ENCODE peak calls at places on chromosomes 2 and 18, in nine cellular contexts. U is Panc1, F is cardiac muscle cell, G is endodermal cell, K is fibroblast of lung, Q is kidney epithelial cell, X is GM12878, I is PC-3, Z is brain microvascular endothelial cell. T is an unnamed sample.

GRCh38 chr2:136129601-136130000 is 11.7 kb upstream of the CXCR4 start:
- DNase-seq in K (no peak), U (no peak), F (no peak), Q (no peak), G (no peak), Z (no peak), I (peak; percentile 39), X (no peak), T (no peak)

GRCh38 chr2:240252872-240253511 is 112.5 kb upstream of the OTOS start:
- DNase-seq in Z (no peak), G (no peak), I (no peak), F (no peak), Q (no peak), K (no peak), U (no peak), X (no peak), T (no peak)

GRCh38 chr2:24334245-24334633 is 26.1 kb downstream of the ITSN2 start:
- DNase-seq in G (no peak), F (no peak), I (peak; percentile 35), Z (no peak), K (peak; percentile 72), Q (no peak), X (no peak), U (no peak), T (peak; percentile 28)

GRCh38 chr2:42755161-42755900 is 8.6 kb downstream of the OXER1 start:
- DNase-seq in Q (no peak), Z (no peak), G (no peak), X (no peak), K (no peak), I (no peak), U (no peak), F (no peak), T (no peak)

GRCh38 chr2:237581751-237582746 is 8.5 kb downstream of the RAB17 start:
- DNase-seq in Q (no peak), X (peak; percentile 35), G (peak; percentile 63), K (peak; percentile 81), I (no peak), U (no peak), Z (peak; percentile 65), F (peak; percentile 75), T (no peak)

GRCh38 chr2:84876369-84876768 is 4.5 kb downstream of the TRABD2A start:
- DNase-seq in Q (no peak), G (peak; percentile 16), X (no peak), I (no peak), K (no peak), F (no peak), Z (no peak), U (no peak), T (no peak)

GRCh38 chr2:157497603-157498314 is 53.9 kb upstream of the CYTIP start:
- DNase-seq in K (peak; percentile 58), G (peak; percentile 45), I (peak; percentile 57), Q (peak; percentile 29), Z (peak; percentile 16), X (no peak), F (peak; percentile 59), U (peak; percentile 24), T (no peak)

GRCh38 chr2:156396126-156396525 is 40.1 kb upstream of the GPD2 start:
- DNase-seq in G (no peak), Q (no peak), Z (no peak), X (peak; percentile 73), F (no peak), K (no peak), I (no peak), U (no peak), T (no peak)

GRCh38 chr2:46747297-46747818 is 168.2 kb downstream of the MCFD2 start:
- DNase-seq in Q (no peak), I (no peak), F (no peak), Z (no peak), X (peak; percentile 9), U (no peak), G (no peak), K (peak; percentile 48), T (no peak)

GRCh38 chr18:46484971-46485370 is 172.0 kb downstream of the LOXHD1 start:
- DNase-seq in F (no peak), K (no peak), X (no peak), G (peak; percentile 49), I (no peak), Z (no peak), U (no peak), Q (no peak), T (no peak)

GRCh38 chr2:143705108-143705686 is 576.0 kb downstream of the ARHGAP15 start:
- DNase-seq in F (no peak), Q (no peak), U (no peak), G (no peak), I (peak; percentile 80), K (peak; percentile 40), Z (no peak), X (no peak), T (peak; percentile 11)

GRCh38 chr2:20571231-20571630 is 79.7 kb downstream of the HS1BP3 start:
- DNase-seq in F (no peak), K (no peak), X (no peak), U (no peak), Z (no peak), Q (no peak), I (no peak), G (no peak), T (no peak)

GRCh38 chr18:12010187-12010802 is 29.0 kb downstream of the IMPA2 start:
- DNase-seq in X (no peak), Z (no peak), K (no peak), I (no peak), F (no peak), Q (no peak), U (no peak), G (no peak), T (no peak)

GRCh38 chr18:46152808-46153617 is 48.8 kb downstream of the HAUS1 start:
- DNase-seq in U (peak; percentile 56), G (peak; percentile 79), Q (no peak), F (peak; percentile 48), X (no peak), Z (no peak), K (no peak), I (peak; percentile 68), T (no peak)

GRCh38 chr2:97997774-97998392 is 2.1 kb upstream of the TMEM131 start:
- DNase-seq in G (no peak), I (no peak), F (no peak), K (no peak), U (no peak), Q (no peak), X (no peak), Z (no peak), T (no peak)

GRCh38 chr18:32956591-32957310 is 183.9 kb upstream of the KLHL14 start:
- DNase-seq in U (peak; percentile 60), G (no peak), F (peak; percentile 23), Z (peak; percentile 22), I (no peak), X (no peak), Q (no peak), K (peak; percentile 85), T (no peak)
- TF ChIP-seq CTCF in U (peak; percentile 32), G (peak; percentile 77), F (peak; percentile 37), Z (peak; percentile 85), I (no peak), X (no peak), Q (peak; percentile 68), K (no peak), T (no peak)

GRCh38 chr18:71370095-71370494 is 1081.2 kb downstream of the SOCS6 start:
- DNase-seq in F (no peak), U (no peak), I (no peak), Q (no peak), X (no peak), Z (no peak), K (no peak), G (no peak), T (no peak)
- H3K27me3 ChIP-seq in F (no peaks in the 10 kb centered on the region), U (no peaks in the 10 kb centered on the region), I (no peaks in the 10 kb centered on the region), Q (no peaks in the 10 kb centered on the region), X (no peaks in the 10 kb centered on the region), Z (no peaks in the 10 kb centered on the region), K (no peaks in the 10 kb centered on the region), G (peaks cover under 1% of the 10 kb centered on the region), T (no peaks in the 10 kb centered on the region)

GRCh38 chr2:11746807-11747459 is 501 bp downstream of the LPIN1 start:
- DNase-seq in Z (peak; percentile 7), K (peak; percentile 33), F (peak; percentile 73), X (no peak), I (peak; percentile 47), G (peak; percentile 81), U (no peak), Q (no peak), T (no peak)

GRCh38 chr2:11743846-11744553 is 2.4 kb upstream of the LPIN1 start:
- DNase-seq in I (peak; percentile 99), Q (peak; percentile 100), F (peak; percentile 90), G (peak; percentile 96), Z (peak; percentile 100), K (peak; percentile 100), X (peak; percentile 82), U (peak; percentile 97), T (peak; percentile 97)

GRCh38 chr2:11744631-11745394 is 1.6 kb upstream of the LPIN1 start:
- DNase-seq in X (no peak), U (no peak), I (peak; percentile 44), K (peak; percentile 65), G (peak; percentile 85), Q (no peak), Z (peak; percentile 19), F (peak; percentile 62), T (no peak)

GRCh38 chr2:11746376-11746806 is at the start of gene LPIN1:
- DNase-seq in Z (peak; percentile 81), Q (no peak), X (no peak), G (peak; percentile 97), F (peak; percentile 95), I (peak; percentile 81), K (peak; percentile 86), U (no peak), T (no peak)

DNA sequence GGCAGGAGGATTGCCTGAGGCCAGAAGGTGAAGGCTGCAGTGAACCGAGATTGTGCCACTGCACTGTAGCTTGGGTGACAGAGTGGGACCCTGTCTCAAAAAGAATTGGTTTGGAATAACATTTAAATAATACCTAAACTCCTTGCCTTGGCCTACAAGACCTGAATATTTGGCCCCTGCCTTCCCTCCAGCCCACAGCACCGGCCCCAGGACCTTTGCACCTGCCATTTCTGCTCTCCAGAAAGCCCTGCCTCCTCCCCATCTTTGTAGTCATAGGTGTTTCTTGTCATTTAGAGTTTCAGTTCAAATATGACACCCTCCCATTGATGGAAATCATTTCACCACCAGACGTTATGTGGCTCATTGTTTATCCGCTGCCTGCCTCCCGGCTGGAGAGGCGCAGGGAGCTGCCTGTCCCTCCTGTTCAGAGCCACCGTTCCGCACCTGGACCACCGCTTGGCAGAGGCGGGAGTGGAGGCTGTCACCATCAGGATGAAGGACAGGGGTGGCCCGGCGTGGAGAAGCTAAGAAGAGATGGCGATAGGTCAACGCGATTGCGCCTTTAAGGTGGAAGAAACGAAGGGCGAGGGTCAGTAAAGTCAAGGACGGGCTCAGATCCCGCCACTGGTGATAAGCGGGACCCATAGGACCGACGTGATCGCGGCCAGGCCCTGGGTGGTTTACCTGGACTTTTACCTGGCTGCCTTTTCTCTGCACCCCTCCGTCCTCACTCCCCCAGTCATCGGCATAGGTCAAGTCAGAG is 638 bp upstream of the LPIN1 start:
- DNase-seq in K (no peak), Q (no peak), X (no peak), I (no peak), G (no peak), U (no peak), Z (no peak), F (no peak), T (no peak)
- H3K4me3 ChIP-seq in K (no peak overlapping the region), Q (no peak overlapping the region), X (no peak overlapping the region), I (peak overlapping the region; percentile 38), G (no peak overlapping the region), U (peak overlapping the region; percentile 83), Z (peak overlapping the region; percentile 5), F (no peak overlapping the region), T (no peak overlapping the region)

DNA sequence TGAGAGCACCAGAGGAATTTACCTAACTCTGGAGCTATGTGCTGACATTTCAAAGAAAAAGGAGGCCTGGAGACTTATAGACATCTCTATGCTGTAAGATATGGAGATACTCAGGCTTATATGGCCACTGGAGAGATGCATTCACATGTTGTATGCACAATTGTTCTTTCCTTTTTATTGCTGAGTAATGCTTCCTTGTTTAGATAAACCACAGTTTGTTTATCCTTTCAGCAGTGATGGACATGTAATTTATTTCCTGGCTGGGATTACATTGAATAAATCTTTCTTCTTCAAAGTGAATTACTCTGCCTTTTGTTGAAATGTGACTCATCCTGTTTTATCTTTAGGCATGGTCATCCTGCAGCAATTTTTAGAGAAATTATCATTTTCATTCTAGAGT is 716.7 kb upstream of the GCFC2 start:
- DNase-seq in I (no peak), U (no peak), Q (no peak), K (no peak), Z (no peak), G (no peak), F (no peak), X (no peak), T (no peak)
- TF ChIP-seq CTCF in I (no peak), U (no peak), Q (no peak), K (no peak), Z (no peak), G (no peak), F (no peak), X (no peak), T (no peak)

T was measured in BJ.